ENCODE peak calls at places on chromosome 9, in six cellular contexts. Z is fibroblast of lung, J is cardiac muscle cell, H is tibial nerve, V is mucosa of descending colon, R is psoas muscle. M is an unnamed sample. For H3K4me1, the result is how much of the 10 kb centered on the place peaks cover.

GRCh38 chr9:87059740-87060139 is 112.4 kb upstream of the GAS1 start:
- DNase-seq in Z (no peak), J (no peak), H (peak), V (no peak), R (no peak), M (no peak)

GRCh38 chr9:116212986-116213672 is 59.5 kb downstream of the PAPPA start:
- DNase-seq in Z (no peak), J (no peak), H (no peak), V (no peak), R (no peak), M (no peak)

GRCh38 chr9:21392270-21392669 is 7.1 kb upstream of the IFNA2 start:
- DNase-seq in Z (no peak), J (no peak), H (no peak), V (no peak), R (no peak), M (no peak)

GRCh38 chr9:131804826-131805225 is 65.0 kb upstream of the RAPGEF1 start:
- DNase-seq in Z (no peak), J (no peak), H (no peak), V (no peak), R (no peak), M (no peak)

GRCh38 chr9:125397736-125398135 is 136.1 kb downstream of the GAPVD1 start:
- DNase-seq in Z (no peak), J (no peak), H (no peak), V (no peak), R (no peak), M (no peak)

GRCh38 chr9:3793363-3793762 is 267.6 kb upstream of the RFX3 start:
- DNase-seq in Z (no peak), J (no peak), H (no peak), V (no peak), R (no peak), M (no peak)

GRCh38 chr9:134230092-134230941 is 66.0 kb upstream of the RNU6ATAC start:
- DNase-seq in Z (no peak), J (no peak), H (no peak), V (no peak), R (no peak), M (no peak)

GRCh38 chr9:81431662-81432061 is 257.7 kb downstream of the TLE1 start:
- DNase-seq in Z (peak), J (no peak), H (no peak), V (no peak), R (no peak), M (no peak)

GRCh38 chr9:89677696-89678393 is 73.0 kb downstream of the GADD45G start:
- DNase-seq in Z (peak), J (no peak), H (no peak), V (no peak), R (no peak), M (no peak)

GRCh38 chr9:78278177-78278777 is 18.6 kb upstream of the PSAT1 start:
- DNase-seq in Z (peak), J (no peak), H (no peak), V (no peak), R (no peak), M (no peak)

GRCh38 chr9:112029921-112030444 is 133.4 kb downstream of the UGCG start:
- DNase-seq in Z (no peak), J (peak), H (no peak), V (no peak), R (no peak), M (peak)

GRCh38 chr9:125794708-125795107 is 47.5 kb downstream of the PBX3 start:
- DNase-seq in Z (no peak), J (no peak), H (no peak), V (no peak), R (no peak), M (no peak)

GRCh38 chr9:86407022-86407421 is 52.8 kb upstream of the TUT7 start:
- DNase-seq in Z (peak), J (no peak), H (no peak), V (no peak), R (no peak), M (peak)

GRCh38 chr9:33106827-33107621 is 30.6 kb upstream of the SMU1 start:
- DNase-seq in Z (peak), J (no peak), H (no peak), V (no peak), R (peak), M (no peak)

GRCh38 chr9:115640887-115641286 is 512.7 kb upstream of the PAPPA start:
- DNase-seq in Z (peak), J (no peak), H (no peak), V (no peak), R (no peak), M (no peak)

GRCh38 chr9:1946506-1946905 is 68.6 kb upstream of the SMARCA2 start:
- DNase-seq in Z (no peak), J (no peak), H (no peak), V (no peak), R (no peak), M (no peak)

GRCh38 chr9:135370411-135371375 is 108.9 kb upstream of the PPP1R26 start:
- DNase-seq in Z (no peak), J (no peak), H (no peak), V (no peak), R (no peak), M (no peak)

GRCh38 chr9:33265211-33265885 is 499 bp downstream of the CHMP5 start:
- DNase-seq in Z (no peak), J (no peak), H (no peak), V (no peak), R (no peak), M (no peak)

GRCh38 chr9:108963459-108964143 is 29.4 kb downstream of the ABITRAM start:
- DNase-seq in Z (no peak), J (peak), H (no peak), V (no peak), R (no peak), M (no peak)

GRCh38 chr9:82504620-82505019 is 516.0 kb downstream of the SPATA31D1 start:
- DNase-seq in Z (no peak), J (no peak), H (no peak), V (no peak), R (no peak), M (no peak)
- TF ChIP-seq CTCF in Z (no peak), J (no peak), H (no peak), V (no peak), R (no peak), M (no peak)

DNA sequence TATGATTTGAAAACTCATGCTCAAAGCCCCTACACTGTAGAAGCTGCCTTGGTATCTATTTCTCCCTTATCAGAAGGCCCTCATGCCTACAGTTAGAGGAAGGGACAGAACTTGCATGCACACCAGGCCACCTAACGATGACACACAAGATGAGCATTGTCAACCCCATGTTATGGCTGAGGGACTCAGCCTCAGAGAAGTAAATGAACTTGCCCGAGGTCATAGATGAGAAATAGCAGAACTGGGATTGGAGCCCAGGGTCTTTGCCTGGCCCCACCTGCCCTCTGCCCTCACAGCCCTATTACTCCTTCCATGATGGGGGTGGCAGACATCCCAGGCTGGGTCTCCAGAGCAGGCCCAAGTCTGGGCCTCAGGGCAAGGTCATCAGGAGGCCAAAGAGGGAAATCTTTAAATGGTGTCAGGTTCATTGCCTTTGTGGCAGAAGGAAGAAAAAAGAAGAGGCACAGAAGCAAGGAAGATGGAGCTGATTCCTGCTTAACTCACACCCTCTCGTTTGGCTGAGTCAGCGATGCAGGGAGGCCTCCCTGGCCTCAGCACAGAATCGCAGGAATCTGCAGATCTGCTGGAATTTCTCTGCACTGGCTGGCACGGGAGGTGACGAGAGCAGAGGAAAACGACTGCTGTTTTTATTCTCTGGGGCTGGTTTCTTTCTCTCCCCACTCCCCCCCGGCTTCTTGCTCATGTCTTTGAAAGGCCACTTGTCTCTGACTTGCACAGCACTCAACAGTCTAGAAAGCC is 20.6 kb upstream of the CRB2 start:
- DNase-seq in Z (peak), J (peak), H (no peak), V (no peak), R (no peak), M (no peak)
- H3K4me1 ChIP-seq in Z (under half), J (under half), H (under half), V (under half), R (under half), M (under half)

GRCh38 chr9:136438909-136439549 is 616 bp downstream of the INPP5E start:
- DNase-seq in Z (no peak), J (peak), H (no peak), V (peak), R (no peak), M (no peak)
- TF ChIP-seq CTCF in Z (no peak), J (no peak), H (no peak), V (no peak), R (no peak), M (no peak)

DNA sequence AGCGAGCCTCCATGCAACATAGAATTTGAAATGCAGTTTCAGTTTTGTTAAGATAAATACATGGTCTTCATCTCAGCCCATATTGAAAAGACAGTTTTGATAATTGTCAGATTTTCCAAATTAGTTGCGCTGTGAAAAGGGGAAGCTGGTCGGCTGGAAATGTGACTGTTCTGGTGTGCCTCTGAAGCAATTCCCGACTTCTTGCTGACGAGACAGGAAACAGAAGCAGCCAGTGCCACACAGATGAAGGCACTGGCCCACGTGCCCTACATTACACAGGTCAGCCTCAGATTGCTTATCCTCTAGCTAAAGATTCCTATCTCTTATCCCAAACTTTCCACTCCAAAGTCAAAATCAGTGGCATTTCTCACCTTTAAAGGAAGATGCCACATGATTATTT is 214.1 kb upstream of the TLE4 start:
- DNase-seq in Z (no peak), J (no peak), H (peak), V (no peak), R (no peak), M (no peak)
- H3K4me1 ChIP-seq in Z (under half), J (under half), H (under half), V (under half), R (under half), M (under half)

DNA sequence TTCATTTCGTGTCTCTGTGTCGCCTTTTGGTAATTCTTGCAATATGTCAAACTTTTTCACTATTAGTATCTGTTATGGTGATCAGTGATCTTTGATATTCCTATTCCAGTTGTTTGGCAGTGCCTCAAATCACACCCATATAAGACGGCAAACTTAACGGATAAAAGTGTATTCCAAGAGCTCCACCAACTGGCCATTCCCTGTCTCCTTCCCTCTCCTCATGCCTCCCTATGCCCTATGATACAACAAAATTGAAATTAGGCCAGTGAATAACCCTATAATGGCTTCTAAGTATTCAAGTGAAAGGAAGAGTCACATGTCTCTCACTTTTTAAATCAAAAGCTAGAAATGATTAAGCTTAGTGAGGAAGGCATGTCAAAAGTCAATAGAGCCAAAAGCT is 74.8 kb downstream of the CDK5RAP2 start:
- DNase-seq in Z (peak), J (no peak), H (no peak), V (no peak), R (no peak), M (no peak)
- TF ChIP-seq CTCF in Z (peak), J (peak), H (no peak), V (no peak), R (no peak), M (no peak)

GRCh38 chr9:79616013-79616412 is 44.2 kb downstream of the TLE4 start:
- DNase-seq in Z (peak), J (no peak), H (no peak), V (no peak), R (no peak), M (no peak)
- H3K4me1 ChIP-seq in Z (under half), J (under half), H (under half), V (under half), R (half or more), M (under half)

GRCh38 chr9:119961774-119962408 is 592.7 kb upstream of the BRINP1 start:
- DNase-seq in Z (peak), J (peak), H (no peak), V (no peak), R (peak), M (no peak)
- TF ChIP-seq CTCF in Z (peak), J (peak), H (peak), V (peak), R (peak), M (peak)

DNA sequence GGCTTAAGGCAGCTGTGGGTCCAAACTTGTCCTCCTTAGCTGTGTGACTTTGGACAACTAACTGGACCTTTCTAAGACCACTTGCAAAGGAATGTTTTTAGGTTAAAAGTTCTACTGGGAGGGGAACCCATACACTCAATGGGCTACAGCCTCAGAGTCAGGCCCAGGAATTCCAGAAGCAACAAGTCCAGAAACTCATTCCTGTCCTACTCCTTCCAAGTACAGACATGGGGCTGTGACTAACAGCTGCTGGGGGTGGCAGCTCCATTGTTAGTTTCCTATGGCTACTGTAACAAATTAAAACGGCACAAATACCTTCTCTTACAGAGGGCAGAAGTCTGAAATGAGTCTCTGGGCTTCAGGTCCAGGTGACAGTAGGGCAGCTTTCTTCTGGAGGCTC is 12.4 kb upstream of the AKNA start:
- DNase-seq in Z (no peak), J (no peak), H (no peak), V (peak), R (no peak), M (no peak)
- H3K4me1 ChIP-seq in Z (under half), J (under half), H (under half), V (under half), R (under half), M (under half)

DNA sequence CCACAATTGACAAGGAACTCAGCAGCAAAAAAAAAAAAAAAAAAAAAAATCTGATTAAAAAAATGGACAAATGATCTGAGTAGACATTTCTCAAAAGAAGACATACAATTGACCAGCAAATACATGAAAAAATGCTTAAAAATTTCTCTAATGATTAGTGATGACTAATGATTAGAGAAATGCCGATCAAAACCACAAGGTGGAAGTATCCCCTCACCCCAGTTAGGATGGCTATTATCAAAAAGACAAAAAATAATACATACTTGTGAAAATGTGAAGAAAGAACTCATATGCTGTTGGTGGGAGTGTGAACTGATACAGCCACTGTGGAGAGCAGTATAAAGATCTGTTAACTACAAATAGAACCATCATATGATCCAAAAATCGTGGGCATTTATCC is 245.3 kb downstream of the OSTF1 start:
- DNase-seq in Z (no peak), J (no peak), H (no peak), V (no peak), R (no peak), M (no peak)
- TF ChIP-seq CTCF in Z (no peak), J (no peak), H (peak), V (no peak), R (peak), M (no peak)

GRCh38 chr9:36064448-36065037 is 27.8 kb downstream of the RECK start:
- DNase-seq in Z (peak), J (peak), H (no peak), V (no peak), R (no peak), M (no peak)
- H3K4me1 ChIP-seq in Z (under half), J (under half), H (under half), V (under half), R (under half), M (under half)